ENCODE peak calls at places on chromosomes 7 and 10, in ten cellular contexts. V, W, Q, M, P, Y, K, X, O and U are unnamed samples.

GRCh38 chr7:14834888-14835287 is 67.7 kb downstream of the DGKB start:
- DNase-seq in V (no peak), W (no peak), Q (no peak), M (no peak), P (no peak), Y (no peak), K (no peak), X (no peak), O (no peak), U (no peak)

GRCh38 chr10:99784025-99784730 is 1.7 kb downstream of the ABCC2 start:
- DNase-seq in V (no peak), W (no peak), Q (no peak), M (no peak), P (peak), Y (no peak), K (peak), X (no peak), O (peak), U (no peak)

GRCh38 chr7:26159243-26159642 is 7.2 kb downstream of the NFE2L3 start:
- DNase-seq in V (no peak), W (no peak), Q (no peak), M (no peak), P (peak), Y (no peak), K (no peak), X (no peak), O (no peak), U (no peak)

GRCh38 chr10:71921319-71922027 is 42.7 kb upstream of the CHST3 start:
- DNase-seq in V (peak), W (no peak), Q (peak), M (no peak), P (no peak), Y (peak), K (peak), X (no peak), O (no peak), U (no peak)

GRCh38 chr10:97497572-97498075 is 598 bp downstream of the MMS19 start:
- DNase-seq in V (peak), W (peak), Q (peak), M (peak), P (peak), Y (peak), K (peak), X (peak), O (no peak), U (peak)

GRCh38 chr7:40715053-40715430 is 580.2 kb downstream of the SUGCT start:
- DNase-seq in V (no peak), W (no peak), Q (no peak), M (no peak), P (no peak), Y (no peak), K (no peak), X (no peak), O (no peak), U (no peak)

GRCh38 chr7:12067156-12067831 is 143.8 kb upstream of the TMEM106B start:
- DNase-seq in V (no peak), W (peak), Q (peak), M (no peak), P (peak), Y (peak), K (peak), X (no peak), O (peak), U (peak)

GRCh38 chr7:43869898-43870240 is 552 bp upstream of the MRPS24 start:
- DNase-seq in V (no peak), W (no peak), Q (no peak), M (no peak), P (no peak), Y (no peak), K (peak), X (no peak), O (peak), U (peak)

GRCh38 chr10:131662851-131663250 is 238.0 kb upstream of the PPP2R2D start:
- DNase-seq in V (no peak), W (no peak), Q (no peak), M (no peak), P (no peak), Y (no peak), K (no peak), X (no peak), O (no peak), U (no peak)

GRCh38 chr7:2843711-2844152 is 376 bp downstream of the GNA12 start:
- DNase-seq in V (no peak), W (no peak), Q (peak), M (no peak), P (no peak), Y (no peak), K (peak), X (peak), O (no peak), U (peak)

GRCh38 chr10:114100848-114101741 is 57.4 kb downstream of the ADRB1 start:
- DNase-seq in V (peak), W (no peak), Q (peak), M (no peak), P (no peak), Y (peak), K (peak), X (peak), O (no peak), U (peak)

GRCh38 chr7:16129431-16130126 is 291.8 kb downstream of the CRPPA start:
- DNase-seq in V (no peak), W (no peak), Q (no peak), M (no peak), P (no peak), Y (no peak), K (no peak), X (no peak), O (peak), U (no peak)

GRCh38 chr7:130124711-130125110 is 54.4 kb downstream of the KLHDC10 start:
- DNase-seq in V (no peak), W (no peak), Q (no peak), M (no peak), P (no peak), Y (no peak), K (no peak), X (no peak), O (no peak), U (no peak)

GRCh38 chr7:107644704-107645083 is 15.9 kb upstream of the SLC26A4 start:
- DNase-seq in V (no peak), W (no peak), Q (no peak), M (no peak), P (no peak), Y (no peak), K (no peak), X (no peak), O (no peak), U (no peak)

GRCh38 chr10:97007417-97007816 is 175.3 kb downstream of the LCOR start:
- DNase-seq in V (no peak), W (no peak), Q (no peak), M (no peak), P (no peak), Y (no peak), K (no peak), X (no peak), O (no peak), U (peak)

GRCh38 chr10:95814011-95814727 is 58.2 kb downstream of the ENTPD1 start:
- DNase-seq in V (no peak), W (no peak), Q (no peak), M (no peak), P (peak), Y (no peak), K (no peak), X (peak), O (peak), U (no peak)

GRCh38 chr10:33927347-33927746 is 592.9 kb upstream of the NRP1 start:
- DNase-seq in V (no peak), W (no peak), Q (no peak), M (no peak), P (no peak), Y (no peak), K (no peak), X (peak), O (no peak), U (no peak)

GRCh38 chr10:120465138-120465537 is 8.1 kb downstream of the PLPP4 start:
- DNase-seq in V (no peak), W (peak), Q (no peak), M (no peak), P (no peak), Y (no peak), K (no peak), X (no peak), O (no peak), U (no peak)

GRCh38 chr7:1291040-1291689 is 58.5 kb downstream of the UNCX start:
- DNase-seq in V (no peak), W (no peak), Q (no peak), M (no peak), P (no peak), Y (no peak), K (no peak), X (no peak), O (no peak), U (no peak)

GRCh38 chr10:99870051-99870730 is 87.8 kb downstream of the ABCC2 start:
- DNase-seq in V (no peak), W (no peak), Q (no peak), M (no peak), P (no peak), Y (no peak), K (no peak), X (no peak), O (no peak), U (peak)

GRCh38 chr7:138980575-138981285 is 459 bp downstream of the KIAA1549 start:
- DNase-seq in V (peak), W (no peak), Q (peak), M (no peak), P (no peak), Y (no peak), K (no peak), X (no peak), O (no peak), U (peak)

GRCh38 chr7:108294595-108294994 is 161.6 kb downstream of the NRCAM start:
- DNase-seq in V (no peak), W (no peak), Q (no peak), M (no peak), P (no peak), Y (no peak), K (no peak), X (no peak), O (no peak), U (no peak)

GRCh38 chr7:114364151-114364550 is 50.5 kb upstream of the FOXP2 start:
- DNase-seq in V (no peak), W (no peak), Q (no peak), M (no peak), P (no peak), Y (peak), K (peak), X (peak), O (no peak), U (no peak)

GRCh38 chr7:18552943-18553584 is 57.5 kb downstream of the HDAC9 start:
- DNase-seq in V (no peak), W (no peak), Q (no peak), M (no peak), P (no peak), Y (no peak), K (no peak), X (no peak), O (no peak), U (no peak)

GRCh38 chr7:127629268-127629854 is 11.4 kb upstream of the PAX4 start:
- DNase-seq in V (no peak), W (no peak), Q (peak), M (no peak), P (peak), Y (peak), K (peak), X (no peak), O (no peak), U (peak)

GRCh38 chr10:21517983-21518628 is 7.4 kb downstream of the SKIDA1 start:
- DNase-seq in V (no peak), W (no peak), Q (no peak), M (no peak), P (no peak), Y (peak), K (no peak), X (no peak), O (no peak), U (no peak)

GRCh38 chr10:124625831-124626238 is 118.3 kb downstream of the FAM53B start:
- DNase-seq in V (peak), W (no peak), Q (no peak), M (no peak), P (no peak), Y (no peak), K (no peak), X (peak), O (no peak), U (no peak)

GRCh38 chr10:117762819-117763172 is 220.2 kb downstream of the EMX2 start:
- DNase-seq in V (no peak), W (no peak), Q (no peak), M (no peak), P (no peak), Y (no peak), K (peak), X (no peak), O (no peak), U (no peak)

GRCh38 chr10:69498711-69499471 is 47.6 kb downstream of the TSPAN15 start:
- DNase-seq in V (no peak), W (no peak), Q (no peak), M (no peak), P (no peak), Y (no peak), K (no peak), X (no peak), O (no peak), U (no peak)

GRCh38 chr7:131970602-131971001 is 414.2 kb upstream of the PODXL start:
- DNase-seq in V (no peak), W (no peak), Q (no peak), M (no peak), P (no peak), Y (no peak), K (no peak), X (no peak), O (no peak), U (no peak)

GRCh38 chr7:13262929-13263530 is 575.6 kb downstream of the ARL4A start:
- DNase-seq in V (no peak), W (no peak), Q (no peak), M (no peak), P (peak), Y (peak), K (no peak), X (no peak), O (no peak), U (no peak)

GRCh38 chr10:21524526-21525366 is 736 bp downstream of the SKIDA1 start:
- DNase-seq in V (no peak), W (no peak), Q (no peak), M (no peak), P (peak), Y (peak), K (no peak), X (no peak), O (no peak), U (peak)

GRCh38 chr7:22001345-22002004 is 55.8 kb upstream of the CDCA7L start:
- DNase-seq in V (no peak), W (no peak), Q (no peak), M (no peak), P (peak), Y (peak), K (no peak), X (no peak), O (peak), U (peak)

GRCh38 chr7:47266799-47267198 is 315.1 kb downstream of the TNS3 start:
- DNase-seq in V (no peak), W (no peak), Q (no peak), M (no peak), P (peak), Y (no peak), K (peak), X (no peak), O (no peak), U (no peak)

GRCh38 chr10:108653466-108653865 is 1269.8 kb downstream of the XPNPEP1 start:
- DNase-seq in V (no peak), W (no peak), Q (no peak), M (no peak), P (no peak), Y (no peak), K (no peak), X (no peak), O (no peak), U (no peak)

DNA sequence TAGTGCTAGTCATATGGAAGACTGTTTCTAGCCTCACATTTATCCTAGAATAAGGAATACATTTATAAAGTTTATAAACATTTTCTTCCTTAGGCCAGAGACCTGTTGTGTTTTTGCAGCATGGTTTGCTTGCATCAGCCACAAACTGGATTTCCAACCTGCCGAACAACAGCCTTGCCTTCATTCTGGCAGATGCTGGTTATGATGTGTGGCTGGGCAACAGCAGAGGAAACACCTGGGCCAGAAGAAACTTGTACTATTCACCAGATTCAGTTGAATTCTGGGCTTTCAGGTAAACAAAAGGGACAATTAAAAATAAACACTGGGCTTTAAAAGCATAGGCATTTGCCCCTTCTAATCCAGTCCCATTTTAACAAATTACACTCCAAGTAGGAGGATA is 4.2 kb downstream of the LIPF start:
- DNase-seq in V (no peak), W (no peak), Q (no peak), M (no peak), P (no peak), Y (no peak), K (no peak), X (no peak), O (no peak), U (no peak)
- TF ChIP-seq CTCF in V (no peak), W (no peak), Q (no peak), M (no peak), P (no peak), Y (no peak), K (no peak), X (no peak), O (no peak), U (no peak)

GRCh38 chr10:79496896-79497295 is 15.4 kb upstream of the EIF5AL1 start:
- DNase-seq in V (no peak), W (no peak), Q (no peak), M (no peak), P (no peak), Y (no peak), K (no peak), X (no peak), O (no peak), U (no peak)

GRCh38 chr10:79505771-79506351 is 6.5 kb upstream of the EIF5AL1 start:
- DNase-seq in V (no peak), W (no peak), Q (no peak), M (no peak), P (no peak), Y (no peak), K (no peak), X (no peak), O (no peak), U (peak)

GRCh38 chr10:79498431-79498830 is 13.9 kb upstream of the EIF5AL1 start:
- DNase-seq in V (no peak), W (no peak), Q (peak), M (no peak), P (no peak), Y (no peak), K (no peak), X (no peak), O (no peak), U (no peak)

GRCh38 chr10:79507436-79508167 is 4.7 kb upstream of the EIF5AL1 start:
- DNase-seq in V (no peak), W (no peak), Q (no peak), M (no peak), P (no peak), Y (no peak), K (no peak), X (no peak), O (no peak), U (no peak)

DNA sequence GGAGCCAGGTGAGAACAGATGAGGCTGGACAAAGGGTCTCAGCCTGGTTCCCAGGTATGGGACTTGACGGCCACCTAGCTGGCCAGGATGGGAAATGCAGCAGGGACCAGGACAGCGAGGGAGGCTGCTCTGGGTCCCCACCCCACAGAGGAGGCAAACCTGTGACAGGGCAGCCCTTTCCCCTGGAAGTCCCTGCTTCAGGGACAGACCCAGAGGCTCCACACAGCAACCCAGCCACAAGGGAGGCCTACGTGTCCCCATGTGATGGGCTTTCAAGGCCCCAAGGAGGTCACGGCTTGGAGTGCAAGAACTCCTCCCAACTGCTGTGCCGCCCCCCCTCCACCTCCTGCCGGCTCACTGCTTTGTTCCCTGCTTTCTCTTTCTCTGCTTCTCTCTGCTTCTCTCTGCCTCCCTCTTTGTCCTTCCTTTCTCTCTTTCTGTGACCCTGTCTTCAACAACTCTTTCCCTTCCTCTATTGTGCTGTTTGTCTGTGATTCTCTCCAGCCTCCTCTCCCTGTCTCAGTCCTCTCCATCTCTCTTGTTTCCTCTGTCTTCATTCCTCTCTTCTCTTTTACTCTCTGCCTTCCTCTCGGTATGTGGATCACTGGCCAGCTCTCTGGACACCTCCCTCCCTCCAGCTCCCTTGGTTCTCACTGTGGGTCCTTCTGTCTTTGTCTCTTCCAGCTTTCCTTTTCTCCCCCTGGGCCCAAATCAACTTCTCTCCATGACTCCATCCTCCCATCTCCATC is 9.6 kb upstream of the EIF5AL1 start:
- DNase-seq in V (no peak), W (no peak), Q (peak), M (no peak), P (peak), Y (peak), K (peak), X (no peak), O (no peak), U (no peak)
- TF ChIP-seq CTCF in V (peak), W (no peak), Q (peak), M (no peak), P (peak), Y (peak), K (peak), X (peak), O (peak), U (no peak)

GRCh38 chr10:92290837-92291609 is at the start of the genes CPEB3 and MARCHF5:
- DNase-seq in V (peak), W (peak), Q (peak), M (peak), P (peak), Y (peak), K (peak), X (peak), O (peak), U (peak)

GRCh38 chr10:92290076-92290836 is 622 bp downstream of the CPEB3 start:
- DNase-seq in V (peak), W (peak), Q (peak), M (no peak), P (peak), Y (no peak), K (peak), X (peak), O (no peak), U (peak)

GRCh38 chr10:92291610-92291859 is 568 bp downstream of the MARCHF5 start:
- DNase-seq in V (no peak), W (no peak), Q (no peak), M (no peak), P (no peak), Y (no peak), K (no peak), X (no peak), O (no peak), U (no peak)

DNA sequence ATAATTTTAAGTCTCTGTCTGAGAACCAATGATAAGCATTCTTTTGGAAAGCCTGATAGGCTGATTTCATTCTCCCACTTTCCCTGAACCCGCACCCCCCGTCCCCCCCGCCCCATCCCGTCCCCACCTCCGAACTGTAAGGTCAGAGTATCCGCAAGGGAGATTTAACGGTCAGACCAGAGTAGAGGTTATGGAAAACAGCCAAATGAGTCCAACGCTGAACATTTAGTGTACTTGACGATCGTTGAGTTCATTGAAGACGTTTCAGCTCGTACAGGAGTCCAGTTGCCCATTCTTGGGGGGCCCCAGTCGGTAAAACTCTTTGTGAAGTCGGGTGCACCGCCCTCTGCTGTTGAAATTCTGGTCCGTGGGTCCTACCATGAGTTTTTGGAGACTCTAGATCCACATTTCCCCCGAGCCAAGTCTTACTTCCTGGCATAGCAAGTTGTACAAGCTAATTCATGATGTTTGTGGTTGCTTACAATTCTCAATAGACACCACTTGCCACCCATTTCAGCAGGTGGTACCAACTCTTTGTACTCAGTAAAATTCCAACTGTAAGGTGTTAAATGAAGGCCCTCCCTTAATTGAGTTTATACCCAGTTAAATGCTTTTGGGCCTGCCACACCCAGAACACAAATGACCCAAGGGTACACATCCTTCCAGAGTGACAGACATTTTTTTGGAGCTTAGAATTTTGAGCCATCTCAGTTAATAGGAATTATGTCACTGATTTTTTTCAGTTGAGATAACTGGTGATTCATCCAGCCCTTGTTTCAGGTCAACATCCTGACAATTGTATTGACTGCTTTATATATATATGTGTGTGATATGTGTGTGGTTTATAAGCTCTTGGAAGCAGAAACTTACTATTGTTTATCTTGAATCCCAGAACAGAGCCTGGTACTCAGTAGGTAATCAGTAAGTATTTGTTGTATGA is 1.2 kb downstream of the MARCHF5 start:
- DNase-seq in V (peak), W (peak), Q (peak), M (no peak), P (peak), Y (peak), K (peak), X (peak), O (peak), U (peak)
- TF ChIP-seq CTCF in V (peak), W (peak), Q (peak), M (peak), P (peak), Y (peak), K (peak), X (peak), O (peak), U (no peak)

GRCh38 chr7:6423942-6424701 is 23.6 kb downstream of the DAGLB start:
- DNase-seq in V (no peak), W (no peak), Q (no peak), M (no peak), P (no peak), Y (no peak), K (no peak), X (no peak), O (no peak), U (no peak)
- TF ChIP-seq CTCF in V (no peak), W (no peak), Q (no peak), M (peak), P (no peak), Y (no peak), K (no peak), X (no peak), O (no peak), U (no peak)